ENCODE peak calls at places on chromosomes 7 and 10, in six cellular contexts. One of them, this sample, is unnamed. For H3K36me3, the result is how much of the 10 kb centered on the place peaks cover.

GRCh38 chr7:148914208-148914777 is 30.2 kb upstream of the EZH2 start:
- DNase-seq in stomach: no peak
- DNase-seq in brain microvascular endothelial cell: peak
- DNase-seq in uterus: no peak
- DNase-seq in breast epithelium: no peak
- DNase-seq in IMR-90: peak
- DNase-seq in this sample: no peak

GRCh38 chr10:15442056-15442455 is 71.0 kb upstream of the FAM171A1 start:
- DNase-seq in brain microvascular endothelial cell: no peak
- DNase-seq in stomach: no peak
- DNase-seq in uterus: no peak
- DNase-seq in IMR-90: no peak
- DNase-seq in breast epithelium: no peak
- DNase-seq in this sample: no peak

GRCh38 chr10:67114945-67115344 is 189.1 kb downstream of the LRRTM3 start:
- DNase-seq in brain microvascular endothelial cell: no peak
- DNase-seq in uterus: no peak
- DNase-seq in stomach: no peak
- DNase-seq in IMR-90: no peak
- DNase-seq in breast epithelium: no peak
- DNase-seq in this sample: no peak

GRCh38 chr10:63987212-63987611 is 466.0 kb downstream of the REEP3 start:
- DNase-seq in IMR-90: no peak
- DNase-seq in stomach: no peak
- DNase-seq in brain microvascular endothelial cell: no peak
- DNase-seq in uterus: no peak
- DNase-seq in breast epithelium: no peak
- DNase-seq in this sample: no peak

GRCh38 chr7:159084069-159084801 is 60.4 kb downstream of the VIPR2 start:
- DNase-seq in IMR-90: no peak
- DNase-seq in brain microvascular endothelial cell: no peak
- DNase-seq in stomach: no peak
- DNase-seq in uterus: no peak
- DNase-seq in breast epithelium: no peak
- DNase-seq in this sample: no peak

GRCh38 chr7:40843338-40844026 is 708.7 kb downstream of the SUGCT start:
- DNase-seq in breast epithelium: no peak
- DNase-seq in IMR-90: peak
- DNase-seq in uterus: no peak
- DNase-seq in stomach: no peak
- DNase-seq in brain microvascular endothelial cell: peak
- DNase-seq in this sample: no peak

GRCh38 chr7:99447943-99448342 is 9.2 kb downstream of the CPSF4 start:
- DNase-seq in breast epithelium: no peak
- DNase-seq in stomach: no peak
- DNase-seq in uterus: no peak
- DNase-seq in IMR-90: no peak
- DNase-seq in brain microvascular endothelial cell: no peak
- DNase-seq in this sample: no peak

GRCh38 chr7:98548370-98548769 is 68.7 kb upstream of the NPTX2 start:
- DNase-seq in stomach: no peak
- DNase-seq in breast epithelium: no peak
- DNase-seq in IMR-90: no peak
- DNase-seq in brain microvascular endothelial cell: no peak
- DNase-seq in uterus: no peak
- DNase-seq in this sample: no peak

GRCh38 chr7:112596260-112596659 is 115.5 kb downstream of the LSMEM1 start:
- DNase-seq in stomach: no peak
- DNase-seq in breast epithelium: no peak
- DNase-seq in uterus: no peak
- DNase-seq in IMR-90: no peak
- DNase-seq in brain microvascular endothelial cell: peak
- DNase-seq in this sample: no peak

GRCh38 chr10:129328531-129328930 is 138.5 kb upstream of the MGMT start:
- DNase-seq in breast epithelium: no peak
- DNase-seq in stomach: no peak
- DNase-seq in IMR-90: peak
- DNase-seq in uterus: no peak
- DNase-seq in brain microvascular endothelial cell: peak
- DNase-seq in this sample: no peak

GRCh38 chr7:111012152-111012551 is 78.8 kb upstream of the LRRN3 start:
- DNase-seq in breast epithelium: no peak
- DNase-seq in stomach: no peak
- DNase-seq in IMR-90: peak
- DNase-seq in brain microvascular endothelial cell: no peak
- DNase-seq in uterus: no peak
- DNase-seq in this sample: no peak

GRCh38 chr7:70131807-70132565 is 533.7 kb downstream of the AUTS2 start:
- DNase-seq in uterus: no peak
- DNase-seq in breast epithelium: no peak
- DNase-seq in IMR-90: no peak
- DNase-seq in brain microvascular endothelial cell: no peak
- DNase-seq in stomach: no peak
- DNase-seq in this sample: no peak

GRCh38 chr7:85508642-85509429 is 322.0 kb upstream of the SEMA3D start:
- DNase-seq in uterus: no peak
- DNase-seq in stomach: no peak
- DNase-seq in breast epithelium: no peak
- DNase-seq in IMR-90: peak
- DNase-seq in brain microvascular endothelial cell: peak
- DNase-seq in this sample: no peak

GRCh38 chr7:67777119-67777518 is 780.5 kb downstream of the TYW1 start:
- DNase-seq in brain microvascular endothelial cell: no peak
- DNase-seq in breast epithelium: peak
- DNase-seq in uterus: no peak
- DNase-seq in stomach: no peak
- DNase-seq in IMR-90: no peak
- DNase-seq in this sample: no peak

GRCh38 chr10:77380723-77381122 is 256.9 kb downstream of the KCNMA1 start:
- DNase-seq in breast epithelium: no peak
- DNase-seq in stomach: no peak
- DNase-seq in brain microvascular endothelial cell: no peak
- DNase-seq in uterus: no peak
- DNase-seq in IMR-90: no peak
- DNase-seq in this sample: no peak

GRCh38 chr7:110168010-110168409 is 922.9 kb upstream of the LRRN3 start:
- DNase-seq in brain microvascular endothelial cell: no peak
- DNase-seq in breast epithelium: no peak
- DNase-seq in IMR-90: no peak
- DNase-seq in uterus: no peak
- DNase-seq in stomach: no peak
- DNase-seq in this sample: no peak

GRCh38 chr10:105183506-105183905 is 542.4 kb downstream of the SORCS3 start:
- DNase-seq in breast epithelium: no peak
- DNase-seq in stomach: no peak
- DNase-seq in brain microvascular endothelial cell: no peak
- DNase-seq in IMR-90: no peak
- DNase-seq in uterus: no peak
- DNase-seq in this sample: no peak

GRCh38 chr10:117346574-117346973 is 28.7 kb downstream of the PDZD8 start:
- DNase-seq in brain microvascular endothelial cell: no peak
- DNase-seq in IMR-90: no peak
- DNase-seq in stomach: no peak
- DNase-seq in uterus: no peak
- DNase-seq in breast epithelium: no peak
- DNase-seq in this sample: no peak

GRCh38 chr7:2018786-2019692 is 213.7 kb downstream of the MAD1L1 start:
- DNase-seq in uterus: peak
- DNase-seq in breast epithelium: no peak
- DNase-seq in brain microvascular endothelial cell: peak
- DNase-seq in IMR-90: peak
- DNase-seq in stomach: no peak
- DNase-seq in this sample: no peak

DNA sequence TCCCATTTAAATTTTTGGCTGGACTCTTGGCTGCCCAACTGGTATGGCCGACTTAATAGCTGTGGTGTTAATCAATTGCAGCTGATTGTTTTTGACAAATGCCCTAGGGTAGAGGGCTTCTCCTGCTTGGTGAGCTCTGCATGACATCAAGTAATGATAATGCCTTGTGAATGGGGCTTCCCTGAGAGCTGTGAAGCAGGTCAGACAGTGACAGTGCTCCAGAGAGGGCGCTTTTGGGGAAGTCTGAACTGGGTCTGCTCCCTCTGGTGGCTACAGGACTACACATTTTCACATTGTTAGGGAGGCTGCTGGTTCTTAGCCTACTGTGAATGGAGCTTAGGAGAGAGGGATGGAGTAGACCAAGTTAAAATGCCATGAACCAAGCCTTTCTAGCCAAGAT is 98.8 kb downstream of the SDK1 start:
- DNase-seq in breast epithelium: no peak
- DNase-seq in IMR-90: peak
- DNase-seq in uterus: no peak
- DNase-seq in stomach: no peak
- DNase-seq in brain microvascular endothelial cell: peak
- DNase-seq in this sample: no peak
- TF ChIP-seq CTCF in breast epithelium: no peak
- TF ChIP-seq CTCF in IMR-90: no peak
- TF ChIP-seq CTCF in uterus: no peak
- TF ChIP-seq CTCF in stomach: no peak
- TF ChIP-seq CTCF in brain microvascular endothelial cell: peak
- TF ChIP-seq CTCF in this sample: no peak

GRCh38 chr7:117098457-117098856 is 145.2 kb downstream of the ST7 start:
- DNase-seq in breast epithelium: no peak
- DNase-seq in stomach: no peak
- DNase-seq in uterus: no peak
- DNase-seq in brain microvascular endothelial cell: peak
- DNase-seq in IMR-90: peak
- DNase-seq in this sample: no peak

GRCh38 chr7:117094457-117094856 is 141.2 kb downstream of the ST7 start:
- DNase-seq in IMR-90: no peak
- DNase-seq in stomach: no peak
- DNase-seq in uterus: no peak
- DNase-seq in brain microvascular endothelial cell: no peak
- DNase-seq in breast epithelium: no peak
- DNase-seq in this sample: no peak

GRCh38 chr7:117097860-117098259 is 144.6 kb downstream of the ST7 start:
- DNase-seq in stomach: no peak
- DNase-seq in brain microvascular endothelial cell: no peak
- DNase-seq in breast epithelium: no peak
- DNase-seq in IMR-90: no peak
- DNase-seq in uterus: no peak
- DNase-seq in this sample: no peak

GRCh38 chr7:117095055-117095454 is 141.8 kb downstream of the ST7 start:
- DNase-seq in uterus: no peak
- DNase-seq in breast epithelium: no peak
- DNase-seq in stomach: no peak
- DNase-seq in brain microvascular endothelial cell: no peak
- DNase-seq in IMR-90: no peak
- DNase-seq in this sample: no peak

GRCh38 chr7:117096297-117096696 is 143.0 kb downstream of the ST7 start:
- DNase-seq in breast epithelium: no peak
- DNase-seq in IMR-90: no peak
- DNase-seq in stomach: no peak
- DNase-seq in brain microvascular endothelial cell: no peak
- DNase-seq in uterus: no peak
- DNase-seq in this sample: no peak
- H3K27ac ChIP-seq in breast epithelium: no peak
- H3K27ac ChIP-seq in IMR-90: no peak
- H3K27ac ChIP-seq in stomach: no peak
- H3K27ac ChIP-seq in brain microvascular endothelial cell: no peak
- H3K27ac ChIP-seq in uterus: no peak
- H3K27ac ChIP-seq in this sample: no peak

GRCh38 chr10:42632557-42632956 is 5.8 kb downstream of the ZNF33B start:
- DNase-seq in brain microvascular endothelial cell: no peak
- DNase-seq in stomach: no peak
- DNase-seq in uterus: no peak
- DNase-seq in breast epithelium: no peak
- DNase-seq in IMR-90: no peak
- DNase-seq in this sample: no peak
- H3K36me3 ChIP-seq in brain microvascular endothelial cell: under half
- H3K36me3 ChIP-seq in stomach: half or more
- H3K36me3 ChIP-seq in uterus: under half
- H3K36me3 ChIP-seq in breast epithelium: under half
- H3K36me3 ChIP-seq in IMR-90: under half
- H3K36me3 ChIP-seq in this sample: under half

GRCh38 chr7:66528652-66529051 is 100.0 kb upstream of the KCTD7 start:
- DNase-seq in IMR-90: no peak
- DNase-seq in stomach: no peak
- DNase-seq in breast epithelium: no peak
- DNase-seq in uterus: no peak
- DNase-seq in brain microvascular endothelial cell: no peak
- DNase-seq in this sample: no peak
- TF ChIP-seq CTCF in IMR-90: no peak
- TF ChIP-seq CTCF in stomach: no peak
- TF ChIP-seq CTCF in breast epithelium: no peak
- TF ChIP-seq CTCF in uterus: no peak
- TF ChIP-seq CTCF in brain microvascular endothelial cell: no peak
- TF ChIP-seq CTCF in this sample: no peak

GRCh38 chr7:102424129-102424551 is 9.2 kb upstream of the ORAI2 start:
- DNase-seq in uterus: no peak
- DNase-seq in IMR-90: no peak
- DNase-seq in brain microvascular endothelial cell: no peak
- DNase-seq in breast epithelium: no peak
- DNase-seq in stomach: no peak
- DNase-seq in this sample: no peak

GRCh38 chr7:102426268-102427031 is 6.9 kb upstream of the ORAI2 start:
- DNase-seq in stomach: no peak
- DNase-seq in uterus: no peak
- DNase-seq in IMR-90: no peak
- DNase-seq in breast epithelium: no peak
- DNase-seq in brain microvascular endothelial cell: no peak
- DNase-seq in this sample: no peak

GRCh38 chr7:102425639-102426267 is 7.6 kb upstream of the ORAI2 start:
- DNase-seq in brain microvascular endothelial cell: no peak
- DNase-seq in uterus: no peak
- DNase-seq in stomach: peak
- DNase-seq in IMR-90: no peak
- DNase-seq in breast epithelium: peak
- DNase-seq in this sample: peak

GRCh38 chr7:102421706-102422105 is 11.7 kb upstream of the ORAI2 start:
- DNase-seq in brain microvascular endothelial cell: no peak
- DNase-seq in IMR-90: no peak
- DNase-seq in uterus: no peak
- DNase-seq in stomach: no peak
- DNase-seq in breast epithelium: no peak
- DNase-seq in this sample: no peak

GRCh38 chr7:102424787-102425218 is 8.6 kb upstream of the ORAI2 start:
- DNase-seq in stomach: no peak
- DNase-seq in IMR-90: no peak
- DNase-seq in breast epithelium: no peak
- DNase-seq in brain microvascular endothelial cell: no peak
- DNase-seq in uterus: no peak
- DNase-seq in this sample: no peak
- H3K27ac ChIP-seq in stomach: no peak
- H3K27ac ChIP-seq in IMR-90: no peak
- H3K27ac ChIP-seq in breast epithelium: no peak
- H3K27ac ChIP-seq in brain microvascular endothelial cell: no peak
- H3K27ac ChIP-seq in uterus: no peak
- H3K27ac ChIP-seq in this sample: peak

GRCh38 chr10:96357038-96357620 is 1.7 kb downstream of the OPALIN start:
- DNase-seq in IMR-90: no peak
- DNase-seq in brain microvascular endothelial cell: no peak
- DNase-seq in breast epithelium: no peak
- DNase-seq in stomach: no peak
- DNase-seq in uterus: no peak
- DNase-seq in this sample: no peak
- H3K36me3 ChIP-seq in IMR-90: under half
- H3K36me3 ChIP-seq in brain microvascular endothelial cell: under half
- H3K36me3 ChIP-seq in breast epithelium: under half
- H3K36me3 ChIP-seq in stomach: under half
- H3K36me3 ChIP-seq in uterus: under half
- H3K36me3 ChIP-seq in this sample: under half